ENCODE peak calls at places on chromosomes 4 and X, in four cellular contexts. One of them, this sample, is unnamed.

GRCh38 chrX:131650637-131651410 is 107.0 kb downstream of the OR13H1 start:
- DNase-seq in GM12878: no peak
- DNase-seq in K562: no peak
- DNase-seq in HCT116: no peak
- DNase-seq in this sample: no peak

GRCh38 chr4:104589264-104589868 is 94.7 kb upstream of the CXXC4 start:
- DNase-seq in GM12878: no peak
- DNase-seq in HCT116: no peak
- DNase-seq in K562: no peak
- DNase-seq in this sample: no peak

GRCh38 chrX:114959729-114960128 is 57.7 kb downstream of the IL13RA2 start:
- DNase-seq in GM12878: no peak
- DNase-seq in HCT116: no peak
- DNase-seq in K562: no peak
- DNase-seq in this sample: no peak

GRCh38 chr4:106201373-106201772 is 114.6 kb downstream of the TBCK start:
- DNase-seq in K562: no peak
- DNase-seq in GM12878: no peak
- DNase-seq in HCT116: no peak
- DNase-seq in this sample: peak

GRCh38 chr4:37827030-37827705 is 682 bp downstream of the PGM2 start:
- DNase-seq in K562: no peak
- DNase-seq in HCT116: no peak
- DNase-seq in GM12878: no peak
- DNase-seq in this sample: no peak

GRCh38 chrX:47458528-47458927 is 24.5 kb downstream of the ZNF41 start:
- DNase-seq in K562: no peak
- DNase-seq in GM12878: no peak
- DNase-seq in HCT116: no peak
- DNase-seq in this sample: no peak

GRCh38 chrX:45668686-45669443 is 468.2 kb upstream of the DIPK2B start:
- DNase-seq in K562: no peak
- DNase-seq in HCT116: peak
- DNase-seq in GM12878: no peak
- DNase-seq in this sample: no peak

GRCh38 chrX:130994671-130995070 is 63.5 kb upstream of the ARHGAP36 start:
- DNase-seq in K562: peak
- DNase-seq in GM12878: no peak
- DNase-seq in HCT116: no peak
- DNase-seq in this sample: no peak

GRCh38 chr4:139779653-139780052 is 114.0 kb downstream of the MGST2 start:
- DNase-seq in K562: no peak
- DNase-seq in GM12878: no peak
- DNase-seq in HCT116: no peak
- DNase-seq in this sample: no peak

GRCh38 chrX:43266487-43266886 is 389.6 kb upstream of the MAOA start:
- DNase-seq in K562: no peak
- DNase-seq in HCT116: no peak
- DNase-seq in GM12878: no peak
- DNase-seq in this sample: no peak

GRCh38 chr4:97720869-97721432 is 422.3 kb downstream of the STPG2 start:
- DNase-seq in K562: no peak
- DNase-seq in GM12878: no peak
- DNase-seq in HCT116: peak
- DNase-seq in this sample: peak

GRCh38 chr4:140308366-140309123 is 64.9 kb upstream of the SCOC start:
- DNase-seq in GM12878: no peak
- DNase-seq in K562: no peak
- DNase-seq in HCT116: no peak
- DNase-seq in this sample: no peak

GRCh38 chr4:156950090-156950489 is 21.5 kb downstream of the PDGFC start:
- DNase-seq in HCT116: no peak
- DNase-seq in GM12878: no peak
- DNase-seq in K562: no peak
- DNase-seq in this sample: no peak

GRCh38 chrX:149512225-149512885 is 7.2 kb upstream of the IDS start:
- DNase-seq in K562: peak
- DNase-seq in GM12878: peak
- DNase-seq in HCT116: no peak
- DNase-seq in this sample: peak

GRCh38 chrX:68724531-68725020 is 77.1 kb downstream of the STARD8 start:
- DNase-seq in K562: no peak
- DNase-seq in GM12878: no peak
- DNase-seq in HCT116: no peak
- DNase-seq in this sample: no peak

GRCh38 chr4:25863347-25863784 is 578 bp upstream of the SEL1L3 start:
- DNase-seq in GM12878: no peak
- DNase-seq in K562: no peak
- DNase-seq in HCT116: no peak
- DNase-seq in this sample: no peak

GRCh38 chr4:79576480-79576803 is 168.4 kb upstream of the GK2 start:
- DNase-seq in K562: peak
- DNase-seq in HCT116: no peak
- DNase-seq in GM12878: no peak
- DNase-seq in this sample: peak

GRCh38 chrX:66717926-66718325 is 79.0 kb upstream of the EDA2R start:
- DNase-seq in K562: no peak
- DNase-seq in HCT116: no peak
- DNase-seq in GM12878: no peak
- DNase-seq in this sample: no peak

GRCh38 chr4:120517966-120518365 is 404.6 kb downstream of the PRDM5 start:
- DNase-seq in K562: peak
- DNase-seq in HCT116: peak
- DNase-seq in GM12878: peak
- DNase-seq in this sample: peak

GRCh38 chr4:184548651-184549341 is 74.4 kb upstream of the IRF2 start:
- DNase-seq in GM12878: no peak
- DNase-seq in HCT116: no peak
- DNase-seq in K562: no peak
- DNase-seq in this sample: peak

GRCh38 chrX:29044802-29045201 is 457.6 kb downstream of the IL1RAPL1 start:
- DNase-seq in GM12878: no peak
- DNase-seq in HCT116: no peak
- DNase-seq in K562: no peak
- DNase-seq in this sample: no peak

GRCh38 chr4:1711055-1711905 is 839 bp downstream of the SLBP start:
- DNase-seq in HCT116: no peak
- DNase-seq in GM12878: no peak
- DNase-seq in K562: no peak
- DNase-seq in this sample: no peak

GRCh38 chrX:65932173-65933084 is 107.5 kb downstream of the VSIG4 start:
- DNase-seq in K562: no peak
- DNase-seq in HCT116: peak
- DNase-seq in GM12878: no peak
- DNase-seq in this sample: peak

GRCh38 chrX:31845003-31845402 is 773.2 kb upstream of the FTHL17 start:
- DNase-seq in K562: no peak
- DNase-seq in GM12878: no peak
- DNase-seq in HCT116: no peak
- DNase-seq in this sample: no peak

GRCh38 chrX:17738002-17738713 is 865 bp downstream of the SCML1 start:
- DNase-seq in GM12878: no peak
- DNase-seq in HCT116: no peak
- DNase-seq in K562: no peak
- DNase-seq in this sample: peak

GRCh38 chr4:58093352-58093751 is 983.2 kb upstream of the IGFBP7 start:
- DNase-seq in GM12878: no peak
- DNase-seq in K562: no peak
- DNase-seq in HCT116: no peak
- DNase-seq in this sample: no peak

GRCh38 chrX:138037548-138037947 is 471.6 kb downstream of the ZIC3 start:
- DNase-seq in K562: no peak
- DNase-seq in HCT116: no peak
- DNase-seq in GM12878: no peak
- DNase-seq in this sample: no peak

GRCh38 chrX:138034136-138034535 is 468.2 kb downstream of the ZIC3 start:
- DNase-seq in GM12878: no peak
- DNase-seq in K562: peak
- DNase-seq in HCT116: no peak
- DNase-seq in this sample: no peak

GRCh38 chrX:138026211-138026610 is 460.3 kb downstream of the ZIC3 start:
- DNase-seq in K562: no peak
- DNase-seq in HCT116: no peak
- DNase-seq in GM12878: no peak
- DNase-seq in this sample: no peak

GRCh38 chrX:138031715-138032114 is 465.8 kb downstream of the ZIC3 start:
- DNase-seq in GM12878: no peak
- DNase-seq in K562: no peak
- DNase-seq in HCT116: no peak
- DNase-seq in this sample: no peak
- TF ChIP-seq ZBTB33 in GM12878: no peak
- TF ChIP-seq ZBTB33 in K562: no peak
- TF ChIP-seq ZBTB33 in HCT116: no peak
- TF ChIP-seq ZBTB33 in this sample: no peak

GRCh38 chr4:52374847-52375246 is 284.3 kb downstream of the USP46 start:
- DNase-seq in GM12878: no peak
- DNase-seq in HCT116: no peak
- DNase-seq in K562: no peak
- DNase-seq in this sample: peak
- TF ChIP-seq ZNF274 in GM12878: no peak
- TF ChIP-seq ZNF274 in HCT116: no peak
- TF ChIP-seq ZNF274 in K562: no peak
- TF ChIP-seq ZNF274 in this sample: no peak

GRCh38 chr4:76301068-76301774 is 5.3 kb upstream of the STBD1 start:
- DNase-seq in K562: peak
- DNase-seq in HCT116: peak
- DNase-seq in GM12878: peak
- DNase-seq in this sample: peak
- TF ChIP-seq ZBTB33 in K562: no peak
- TF ChIP-seq ZBTB33 in HCT116: no peak
- TF ChIP-seq ZBTB33 in GM12878: no peak
- TF ChIP-seq ZBTB33 in this sample: no peak

DNA sequence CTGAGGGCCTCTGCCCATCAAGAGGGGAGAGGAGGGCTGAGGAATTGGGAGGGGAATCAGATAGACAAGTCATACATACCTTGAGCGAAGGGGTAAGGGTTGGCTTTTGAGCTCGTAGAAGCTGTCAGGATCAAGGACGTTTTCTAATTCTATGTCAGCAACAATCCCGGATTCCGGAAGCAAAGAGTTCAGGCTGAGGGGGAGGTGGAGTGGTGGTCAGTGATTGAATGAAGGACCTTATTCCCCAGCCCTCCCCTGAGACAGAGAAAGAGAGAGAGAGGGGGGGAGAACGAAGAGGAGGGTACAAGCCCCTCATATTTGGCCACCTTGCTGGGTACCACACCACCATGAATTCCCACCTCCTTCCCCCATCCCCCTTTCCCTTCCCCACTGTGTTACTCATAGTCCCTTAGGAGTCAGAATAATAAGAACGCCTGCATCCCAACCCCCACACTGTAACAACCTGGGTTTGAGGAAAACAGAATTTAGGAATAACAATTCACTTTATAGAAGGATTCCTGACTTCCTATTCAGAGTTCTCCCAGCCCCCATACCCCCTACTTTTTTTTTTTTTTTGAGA is 2.7 kb downstream of the TFE3 start:
- DNase-seq in GM12878: no peak
- DNase-seq in K562: no peak
- DNase-seq in HCT116: no peak
- DNase-seq in this sample: no peak
- TF ChIP-seq ZNF274 in GM12878: no peak
- TF ChIP-seq ZNF274 in K562: no peak
- TF ChIP-seq ZNF274 in HCT116: no peak
- TF ChIP-seq ZNF274 in this sample: no peak

GRCh38 chr4:173525118-173526033 is 4.7 kb downstream of the HAND2 start:
- DNase-seq in K562: no peak
- DNase-seq in HCT116: no peak
- DNase-seq in GM12878: no peak
- DNase-seq in this sample: no peak
- TF ChIP-seq ZBTB33 in K562: no peak
- TF ChIP-seq ZBTB33 in HCT116: no peak
- TF ChIP-seq ZBTB33 in GM12878: no peak
- TF ChIP-seq ZBTB33 in this sample: no peak

DNA sequence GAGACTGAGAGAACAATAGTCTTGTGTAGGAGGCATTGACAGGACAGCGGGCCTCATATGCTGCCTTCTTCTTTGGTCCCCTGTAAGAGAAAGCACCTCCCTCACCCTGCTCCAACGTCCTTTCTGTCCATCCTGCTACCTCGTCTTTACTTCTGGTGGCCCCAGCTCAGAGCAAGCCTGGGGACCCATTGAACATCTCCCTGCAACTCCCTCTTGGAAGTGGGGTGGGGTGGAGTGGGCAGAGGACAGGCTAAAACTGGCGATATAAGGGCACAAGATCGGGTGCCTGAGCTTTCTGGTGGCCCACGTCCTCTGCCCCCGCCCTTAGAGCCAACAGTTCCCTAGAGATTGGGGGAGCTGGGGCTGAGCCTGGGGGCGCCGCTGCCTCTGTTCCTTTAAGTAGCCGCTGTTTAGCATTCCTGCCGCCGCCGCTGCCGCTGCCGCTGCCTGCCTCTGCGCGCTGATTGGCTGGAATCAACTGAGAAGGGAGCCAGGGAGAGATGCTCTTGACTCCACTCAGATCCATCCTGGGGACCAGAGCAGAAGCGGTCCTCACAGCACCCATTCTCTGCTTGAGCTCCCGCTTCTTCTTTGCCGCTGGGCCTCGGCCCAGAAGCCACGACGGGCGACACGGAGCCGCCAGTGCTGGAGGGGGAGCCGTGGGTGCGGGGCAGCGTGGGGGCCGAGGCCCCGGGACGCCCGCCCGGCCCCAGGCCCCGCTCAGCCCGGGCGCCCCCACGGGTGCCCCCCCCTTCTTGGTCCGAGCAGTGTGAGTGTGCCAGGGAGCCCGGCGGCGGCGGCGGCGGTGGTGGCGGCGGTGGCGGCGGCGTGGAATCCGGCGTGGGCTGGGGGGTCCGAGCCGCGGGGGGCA is at the start of gene DLG3:
- DNase-seq in GM12878: no peak
- DNase-seq in K562: peak
- DNase-seq in HCT116: no peak
- DNase-seq in this sample: no peak
- TF ChIP-seq ZNF274 in GM12878: no peak
- TF ChIP-seq ZNF274 in K562: no peak
- TF ChIP-seq ZNF274 in HCT116: no peak
- TF ChIP-seq ZNF274 in this sample: no peak

DNA sequence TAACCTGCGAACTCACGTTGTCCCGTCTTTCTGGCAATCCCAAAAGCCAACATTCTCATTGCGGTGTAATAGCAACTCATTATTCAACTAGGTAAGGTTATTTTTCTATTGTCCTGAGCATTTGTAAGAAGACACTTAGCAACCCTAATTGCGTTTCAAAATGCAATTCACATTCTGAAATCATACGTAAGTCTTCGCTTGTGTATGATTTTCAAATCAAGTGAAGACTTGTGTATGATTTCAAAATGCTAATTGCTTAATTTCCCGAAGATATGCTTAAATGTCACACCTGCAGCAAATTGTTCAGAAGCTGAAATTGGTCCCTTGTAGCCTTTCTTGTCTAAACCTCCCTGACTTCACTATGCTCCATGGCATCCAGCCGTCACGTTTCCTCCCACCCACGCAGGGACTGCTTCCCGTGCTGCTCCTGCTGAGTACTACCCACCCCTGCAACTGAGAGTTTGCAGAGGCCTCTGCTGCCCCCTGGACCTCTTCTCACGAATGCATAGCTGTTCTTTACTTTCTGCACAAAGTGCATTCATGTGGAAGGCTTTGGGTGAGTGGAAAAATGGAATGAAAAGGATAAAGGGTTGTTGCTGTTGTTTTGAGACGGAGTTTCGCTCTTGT is 40.8 kb upstream of the CLDN24 start:
- DNase-seq in HCT116: peak
- DNase-seq in GM12878: no peak
- DNase-seq in K562: no peak
- DNase-seq in this sample: peak
- TF ChIP-seq ZBTB33 in HCT116: no peak
- TF ChIP-seq ZBTB33 in GM12878: no peak
- TF ChIP-seq ZBTB33 in K562: no peak
- TF ChIP-seq ZBTB33 in this sample: no peak

This sample was measured in HepG2.